ENCODE peak calls at places on chromosome X, in five cellular contexts. One of them, this sample, is unnamed.

GRCh38 chrX:69126642-69127041 is 38.6 kb downstream of the PJA1 start:
- DNase-seq in stimulated activated CD4-positive, alpha-beta T cell treated with anti-CD3 and anti-CD28 coated beads, Interleukin-2, amount 100 ng/mL, for 24 hours: no peak
- DNase-seq in ureter: no peak
- DNase-seq in fibroblast of mammary gland: no peak
- DNase-seq in left colon: no peak
- DNase-seq in this sample: no peak

GRCh38 chrX:11629593-11630211 is 36.0 kb downstream of the ARHGAP6 start:
- DNase-seq in ureter: no peak
- DNase-seq in left colon: no peak
- DNase-seq in stimulated activated CD4-positive, alpha-beta T cell treated with anti-CD3 and anti-CD28 coated beads, Interleukin-2, amount 100 ng/mL, for 24 hours: no peak
- DNase-seq in fibroblast of mammary gland: peak
- DNase-seq in this sample: no peak

GRCh38 chrX:43557792-43558191 is 98.3 kb upstream of the MAOA start:
- DNase-seq in fibroblast of mammary gland: peak
- DNase-seq in stimulated activated CD4-positive, alpha-beta T cell treated with anti-CD3 and anti-CD28 coated beads, Interleukin-2, amount 100 ng/mL, for 24 hours: peak
- DNase-seq in ureter: peak
- DNase-seq in left colon: peak
- DNase-seq in this sample: no peak

GRCh38 chrX:72208126-72208525 is 26.6 kb downstream of the PIN4 start:
- DNase-seq in stimulated activated CD4-positive, alpha-beta T cell treated with anti-CD3 and anti-CD28 coated beads, Interleukin-2, amount 100 ng/mL, for 24 hours: no peak
- DNase-seq in ureter: no peak
- DNase-seq in fibroblast of mammary gland: peak
- DNase-seq in left colon: no peak
- DNase-seq in this sample: no peak

GRCh38 chrX:11420851-11421250 is 127.6 kb downstream of the AMELX start:
- DNase-seq in left colon: no peak
- DNase-seq in fibroblast of mammary gland: no peak
- DNase-seq in ureter: no peak
- DNase-seq in stimulated activated CD4-positive, alpha-beta T cell treated with anti-CD3 and anti-CD28 coated beads, Interleukin-2, amount 100 ng/mL, for 24 hours: no peak
- DNase-seq in this sample: no peak

GRCh38 chrX:153948847-153949819 is 4.7 kb upstream of the RENBP start:
- DNase-seq in left colon: no peak
- DNase-seq in ureter: no peak
- DNase-seq in fibroblast of mammary gland: no peak
- DNase-seq in stimulated activated CD4-positive, alpha-beta T cell treated with anti-CD3 and anti-CD28 coated beads, Interleukin-2, amount 100 ng/mL, for 24 hours: no peak
- DNase-seq in this sample: no peak

GRCh38 chrX:92247076-92247475 is 467.9 kb downstream of the PCDH11X start:
- DNase-seq in ureter: no peak
- DNase-seq in left colon: no peak
- DNase-seq in stimulated activated CD4-positive, alpha-beta T cell treated with anti-CD3 and anti-CD28 coated beads, Interleukin-2, amount 100 ng/mL, for 24 hours: no peak
- DNase-seq in fibroblast of mammary gland: peak
- DNase-seq in this sample: no peak

GRCh38 chrX:150587585-150588503 is 19.4 kb downstream of the MTM1 start:
- DNase-seq in ureter: no peak
- DNase-seq in fibroblast of mammary gland: peak
- DNase-seq in left colon: peak
- DNase-seq in stimulated activated CD4-positive, alpha-beta T cell treated with anti-CD3 and anti-CD28 coated beads, Interleukin-2, amount 100 ng/mL, for 24 hours: peak
- DNase-seq in this sample: no peak

GRCh38 chrX:13472975-13473665 is 96.3 kb upstream of the EGFL6 start:
- DNase-seq in stimulated activated CD4-positive, alpha-beta T cell treated with anti-CD3 and anti-CD28 coated beads, Interleukin-2, amount 100 ng/mL, for 24 hours: no peak
- DNase-seq in left colon: no peak
- DNase-seq in fibroblast of mammary gland: no peak
- DNase-seq in ureter: no peak
- DNase-seq in this sample: no peak

GRCh38 chrX:118968031-118968430 is 6.4 kb upstream of the LONRF3 start:
- DNase-seq in left colon: no peak
- DNase-seq in fibroblast of mammary gland: no peak
- DNase-seq in ureter: no peak
- DNase-seq in stimulated activated CD4-positive, alpha-beta T cell treated with anti-CD3 and anti-CD28 coated beads, Interleukin-2, amount 100 ng/mL, for 24 hours: no peak
- DNase-seq in this sample: no peak

GRCh38 chrX:3651272-3651671 is 62.2 kb downstream of the PRKX start:
- DNase-seq in left colon: peak
- DNase-seq in ureter: no peak
- DNase-seq in stimulated activated CD4-positive, alpha-beta T cell treated with anti-CD3 and anti-CD28 coated beads, Interleukin-2, amount 100 ng/mL, for 24 hours: no peak
- DNase-seq in fibroblast of mammary gland: peak
- DNase-seq in this sample: no peak